ENCODE peak calls at places on chromosomes 3 and 15, in seven cellular contexts. One of them, this sample, is unnamed.

GRCh38 chr3:133857767-133858166 is 37.9 kb downstream of the RAB6B start:
- DNase-seq in heart left ventricle: no peak
- DNase-seq in right lobe of liver: no peak
- DNase-seq in CD8-positive, alpha-beta T cell: no peak
- DNase-seq in AG04450: no peak
- DNase-seq in K562: peak; percentile 26
- DNase-seq in sigmoid colon: no peak
- DNase-seq in this sample: no peak

GRCh38 chr3:180408654-180409053 is 193.3 kb upstream of the TTC14 start:
- DNase-seq in CD8-positive, alpha-beta T cell: no peak
- DNase-seq in K562: no peak
- DNase-seq in AG04450: no peak
- DNase-seq in right lobe of liver: no peak
- DNase-seq in heart left ventricle: no peak
- DNase-seq in sigmoid colon: no peak
- DNase-seq in this sample: no peak

GRCh38 chr3:124730129-124730919 is at the start of gene UMPS:
- DNase-seq in AG04450: peak; percentile 10
- DNase-seq in K562: peak; percentile 89
- DNase-seq in right lobe of liver: peak; percentile 94
- DNase-seq in heart left ventricle: peak; percentile 95
- DNase-seq in CD8-positive, alpha-beta T cell: peak; percentile 82
- DNase-seq in sigmoid colon: peak; percentile 94
- DNase-seq in this sample: peak; percentile 72

GRCh38 chr3:158722108-158722507 is 10.1 kb downstream of the RARRES1 start:
- DNase-seq in CD8-positive, alpha-beta T cell: no peak
- DNase-seq in sigmoid colon: no peak
- DNase-seq in K562: no peak
- DNase-seq in AG04450: no peak
- DNase-seq in right lobe of liver: no peak
- DNase-seq in heart left ventricle: no peak
- DNase-seq in this sample: no peak

GRCh38 chr3:17573396-17573795 is 169.0 kb downstream of the TBC1D5 start:
- DNase-seq in heart left ventricle: no peak
- DNase-seq in AG04450: no peak
- DNase-seq in K562: no peak
- DNase-seq in right lobe of liver: no peak
- DNase-seq in sigmoid colon: no peak
- DNase-seq in CD8-positive, alpha-beta T cell: no peak
- DNase-seq in this sample: no peak

GRCh38 chr3:81087607-81088006 is 673.8 kb downstream of the GBE1 start:
- DNase-seq in right lobe of liver: no peak
- DNase-seq in CD8-positive, alpha-beta T cell: no peak
- DNase-seq in sigmoid colon: no peak
- DNase-seq in AG04450: no peak
- DNase-seq in heart left ventricle: no peak
- DNase-seq in K562: no peak
- DNase-seq in this sample: no peak

GRCh38 chr3:141382571-141382970 is 14.3 kb downstream of the ZBTB38 start:
- DNase-seq in CD8-positive, alpha-beta T cell: no peak
- DNase-seq in sigmoid colon: no peak
- DNase-seq in heart left ventricle: no peak
- DNase-seq in K562: no peak
- DNase-seq in right lobe of liver: no peak
- DNase-seq in AG04450: no peak
- DNase-seq in this sample: no peak

GRCh38 chr15:72358532-72359180 is 17.2 kb downstream of the HEXA start:
- DNase-seq in AG04450: peak; percentile 23
- DNase-seq in right lobe of liver: peak; percentile 67
- DNase-seq in heart left ventricle: peak; percentile 71
- DNase-seq in sigmoid colon: peak; percentile 74
- DNase-seq in K562: no peak
- DNase-seq in CD8-positive, alpha-beta T cell: no peak
- DNase-seq in this sample: peak; percentile 61

GRCh38 chr3:116440196-116440595 is 5.1 kb downstream of the LSAMP start:
- DNase-seq in K562: no peak
- DNase-seq in right lobe of liver: no peak
- DNase-seq in AG04450: peak; percentile 39
- DNase-seq in CD8-positive, alpha-beta T cell: no peak
- DNase-seq in heart left ventricle: no peak
- DNase-seq in sigmoid colon: no peak
- DNase-seq in this sample: peak; percentile 76

GRCh38 chr3:100562224-100562857 is 47.1 kb upstream of the ADGRG7 start:
- DNase-seq in K562: no peak
- DNase-seq in heart left ventricle: no peak
- DNase-seq in AG04450: no peak
- DNase-seq in sigmoid colon: no peak
- DNase-seq in CD8-positive, alpha-beta T cell: no peak
- DNase-seq in right lobe of liver: no peak
- DNase-seq in this sample: no peak

GRCh38 chr3:150763841-150764483 is 993 bp upstream of the SIAH2 start:
- DNase-seq in heart left ventricle: peak; percentile 81
- DNase-seq in CD8-positive, alpha-beta T cell: no peak
- DNase-seq in sigmoid colon: peak; percentile 87
- DNase-seq in right lobe of liver: peak; percentile 83
- DNase-seq in K562: no peak
- DNase-seq in AG04450: no peak
- DNase-seq in this sample: no peak

GRCh38 chr3:179037361-179037760 is 34.2 kb downstream of the ZMAT3 start:
- DNase-seq in CD8-positive, alpha-beta T cell: no peak
- DNase-seq in right lobe of liver: no peak
- DNase-seq in AG04450: no peak
- DNase-seq in K562: no peak
- DNase-seq in sigmoid colon: peak; percentile 83
- DNase-seq in heart left ventricle: peak; percentile 75
- DNase-seq in this sample: peak; percentile 92

GRCh38 chr3:196988241-196989029 is 19.8 kb upstream of the PIGZ start:
- DNase-seq in AG04450: no peak
- DNase-seq in right lobe of liver: no peak
- DNase-seq in sigmoid colon: peak; percentile 40
- DNase-seq in CD8-positive, alpha-beta T cell: no peak
- DNase-seq in heart left ventricle: peak; percentile 22
- DNase-seq in K562: peak; percentile 78
- DNase-seq in this sample: no peak

GRCh38 chr15:83305696-83306291 is 21.3 kb upstream of the BNC1 start:
- DNase-seq in CD8-positive, alpha-beta T cell: no peak
- DNase-seq in K562: no peak
- DNase-seq in heart left ventricle: no peak
- DNase-seq in right lobe of liver: no peak
- DNase-seq in sigmoid colon: no peak
- DNase-seq in AG04450: no peak
- DNase-seq in this sample: no peak

GRCh38 chr15:99438691-99439523 is 126.9 kb upstream of the MEF2A start:
- DNase-seq in heart left ventricle: no peak
- DNase-seq in CD8-positive, alpha-beta T cell: no peak
- DNase-seq in right lobe of liver: no peak
- DNase-seq in sigmoid colon: peak; percentile 37
- DNase-seq in AG04450: no peak
- DNase-seq in K562: no peak
- DNase-seq in this sample: no peak

GRCh38 chr3:33664195-33664594 is 53.9 kb downstream of the CLASP2 start:
- DNase-seq in sigmoid colon: no peak
- DNase-seq in K562: no peak
- DNase-seq in heart left ventricle: no peak
- DNase-seq in AG04450: peak; percentile 38
- DNase-seq in CD8-positive, alpha-beta T cell: no peak
- DNase-seq in right lobe of liver: no peak
- DNase-seq in this sample: peak; percentile 30

GRCh38 chr3:19348929-19349564 is 200.7 kb downstream of the KCNH8 start:
- DNase-seq in sigmoid colon: no peak
- DNase-seq in CD8-positive, alpha-beta T cell: no peak
- DNase-seq in right lobe of liver: no peak
- DNase-seq in AG04450: no peak
- DNase-seq in K562: peak; percentile 50
- DNase-seq in heart left ventricle: no peak
- DNase-seq in this sample: peak; percentile 46

GRCh38 chr3:15796771-15797599 is 794 bp downstream of the ANKRD28 start:
- DNase-seq in heart left ventricle: no peak
- DNase-seq in right lobe of liver: no peak
- DNase-seq in AG04450: peak; percentile 34
- DNase-seq in CD8-positive, alpha-beta T cell: no peak
- DNase-seq in sigmoid colon: no peak
- DNase-seq in K562: peak; percentile 25
- DNase-seq in this sample: peak; percentile 44

GRCh38 chr3:133384331-133385027 is 15.4 kb upstream of the BFSP2 start:
- DNase-seq in sigmoid colon: no peak
- DNase-seq in CD8-positive, alpha-beta T cell: no peak
- DNase-seq in AG04450: peak; percentile 26
- DNase-seq in right lobe of liver: peak; percentile 67
- DNase-seq in heart left ventricle: peak; percentile 56
- DNase-seq in K562: peak; percentile 36
- DNase-seq in this sample: peak; percentile 47

GRCh38 chr15:90743407-90743806 is 26.3 kb downstream of the BLM start:
- DNase-seq in AG04450: no peak
- DNase-seq in K562: no peak
- DNase-seq in CD8-positive, alpha-beta T cell: no peak
- DNase-seq in right lobe of liver: no peak
- DNase-seq in heart left ventricle: no peak
- DNase-seq in sigmoid colon: no peak
- DNase-seq in this sample: no peak

GRCh38 chr15:62618432-62618831 is 424.1 kb upstream of the TPM1 start:
- DNase-seq in heart left ventricle: no peak
- DNase-seq in sigmoid colon: no peak
- DNase-seq in K562: no peak
- DNase-seq in CD8-positive, alpha-beta T cell: no peak
- DNase-seq in AG04450: peak; percentile 79
- DNase-seq in right lobe of liver: no peak
- DNase-seq in this sample: peak; percentile 65
- H3K27ac ChIP-seq in heart left ventricle: no peak overlapping the region
- H3K27ac ChIP-seq in sigmoid colon: peak overlapping the region; percentile 21
- H3K27ac ChIP-seq in K562: no peak overlapping the region
- H3K27ac ChIP-seq in CD8-positive, alpha-beta T cell: no peak overlapping the region
- H3K27ac ChIP-seq in AG04450: no peak overlapping the region
- H3K27ac ChIP-seq in right lobe of liver: no peak overlapping the region
- H3K27ac ChIP-seq in this sample: no peak overlapping the region

DNA sequence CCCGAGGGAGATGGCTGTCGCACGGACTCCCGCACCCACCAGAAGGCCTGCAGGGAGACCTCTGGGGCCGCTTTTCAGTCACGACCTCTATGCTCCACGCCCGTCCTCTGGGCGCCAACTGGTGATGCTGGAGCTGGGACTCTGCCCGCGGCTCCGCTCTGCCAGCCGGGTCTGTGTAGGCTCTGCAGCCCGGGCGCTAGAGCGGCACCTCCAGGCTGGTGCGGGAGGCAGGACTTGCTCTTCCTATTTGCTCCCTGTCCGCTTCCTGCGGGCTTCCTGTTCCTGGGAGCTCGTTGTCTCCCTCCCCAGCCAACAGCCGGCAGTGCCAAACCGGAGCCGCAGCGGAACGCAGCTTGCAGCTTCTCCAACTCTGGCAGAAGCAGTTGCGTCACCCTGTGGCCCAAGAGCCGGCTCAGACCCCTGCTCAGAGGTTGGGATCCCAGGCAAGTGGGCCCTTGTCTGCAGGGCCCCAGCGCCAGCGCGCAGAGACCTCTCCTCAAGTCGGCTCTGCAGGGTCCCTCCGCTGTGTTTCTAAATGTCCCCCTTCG is 285.9 kb downstream of the XXYLT1 start:
- DNase-seq in sigmoid colon: peak; percentile 89
- DNase-seq in CD8-positive, alpha-beta T cell: no peak
- DNase-seq in heart left ventricle: peak; percentile 92
- DNase-seq in right lobe of liver: peak; percentile 79
- DNase-seq in K562: peak; percentile 17
- DNase-seq in AG04450: peak; percentile 41
- DNase-seq in this sample: peak; percentile 50
- H3K4me3 ChIP-seq in sigmoid colon: peak overlapping the region; percentile 30
- H3K4me3 ChIP-seq in CD8-positive, alpha-beta T cell: no peak overlapping the region
- H3K4me3 ChIP-seq in heart left ventricle: peak overlapping the region; percentile 37
- H3K4me3 ChIP-seq in right lobe of liver: peak overlapping the region; percentile 31
- H3K4me3 ChIP-seq in K562: no peak overlapping the region
- H3K4me3 ChIP-seq in AG04450: peak overlapping the region; percentile 27
- H3K4me3 ChIP-seq in this sample: peak overlapping the region; percentile 37

GRCh38 chr3:193767353-193768068 is 174.5 kb downstream of the OPA1 start:
- DNase-seq in right lobe of liver: no peak
- DNase-seq in sigmoid colon: peak; percentile 22
- DNase-seq in K562: no peak
- DNase-seq in heart left ventricle: no peak
- DNase-seq in AG04450: no peak
- DNase-seq in CD8-positive, alpha-beta T cell: no peak
- DNase-seq in this sample: no peak
- TF ChIP-seq CTCF in right lobe of liver: no peak
- TF ChIP-seq CTCF in sigmoid colon: no peak
- TF ChIP-seq CTCF in K562: no peak
- TF ChIP-seq CTCF in heart left ventricle: no peak
- TF ChIP-seq CTCF in AG04450: no peak
- TF ChIP-seq CTCF in CD8-positive, alpha-beta T cell: no peak
- TF ChIP-seq CTCF in this sample: no peak

GRCh38 chr15:39331584-39331983 is 249.3 kb upstream of the THBS1 start:
- DNase-seq in heart left ventricle: no peak
- DNase-seq in AG04450: no peak
- DNase-seq in right lobe of liver: no peak
- DNase-seq in K562: no peak
- DNase-seq in CD8-positive, alpha-beta T cell: no peak
- DNase-seq in sigmoid colon: no peak
- DNase-seq in this sample: no peak
- H3K27ac ChIP-seq in heart left ventricle: no peak overlapping the region
- H3K27ac ChIP-seq in AG04450: no peak overlapping the region
- H3K27ac ChIP-seq in right lobe of liver: no peak overlapping the region
- H3K27ac ChIP-seq in K562: no peak overlapping the region
- H3K27ac ChIP-seq in CD8-positive, alpha-beta T cell: no peak overlapping the region
- H3K27ac ChIP-seq in sigmoid colon: no peak overlapping the region
- H3K27ac ChIP-seq in this sample: no peak overlapping the region

GRCh38 chr3:49927798-49928197 is 1.8 kb downstream of the MON1A start:
- DNase-seq in K562: no peak
- DNase-seq in heart left ventricle: no peak
- DNase-seq in AG04450: no peak
- DNase-seq in right lobe of liver: no peak
- DNase-seq in sigmoid colon: no peak
- DNase-seq in CD8-positive, alpha-beta T cell: no peak
- DNase-seq in this sample: no peak

GRCh38 chr3:49924683-49925082 is 4.9 kb downstream of the MON1A start:
- DNase-seq in sigmoid colon: no peak
- DNase-seq in right lobe of liver: no peak
- DNase-seq in AG04450: peak; percentile 33
- DNase-seq in heart left ventricle: no peak
- DNase-seq in CD8-positive, alpha-beta T cell: no peak
- DNase-seq in K562: peak; percentile 29
- DNase-seq in this sample: peak; percentile 89

GRCh38 chr3:49926117-49926728 is 3.4 kb downstream of the MON1A start:
- DNase-seq in heart left ventricle: no peak
- DNase-seq in sigmoid colon: no peak
- DNase-seq in AG04450: no peak
- DNase-seq in CD8-positive, alpha-beta T cell: no peak
- DNase-seq in right lobe of liver: no peak
- DNase-seq in K562: peak; percentile 4
- DNase-seq in this sample: no peak

GRCh38 chr3:49928511-49929017 is 1.0 kb downstream of the MON1A start:
- DNase-seq in CD8-positive, alpha-beta T cell: no peak
- DNase-seq in sigmoid colon: no peak
- DNase-seq in AG04450: no peak
- DNase-seq in heart left ventricle: no peak
- DNase-seq in K562: no peak
- DNase-seq in right lobe of liver: no peak
- DNase-seq in this sample: no peak

GRCh38 chr3:49925485-49925884 is 4.1 kb downstream of the MON1A start:
- DNase-seq in CD8-positive, alpha-beta T cell: no peak
- DNase-seq in K562: no peak
- DNase-seq in heart left ventricle: no peak
- DNase-seq in right lobe of liver: no peak
- DNase-seq in sigmoid colon: no peak
- DNase-seq in AG04450: no peak
- DNase-seq in this sample: no peak
- H3K4me3 ChIP-seq in CD8-positive, alpha-beta T cell: no peak overlapping the region
- H3K4me3 ChIP-seq in K562: no peak overlapping the region
- H3K4me3 ChIP-seq in heart left ventricle: no peak overlapping the region
- H3K4me3 ChIP-seq in right lobe of liver: no peak overlapping the region
- H3K4me3 ChIP-seq in sigmoid colon: no peak overlapping the region
- H3K4me3 ChIP-seq in AG04450: no peak overlapping the region
- H3K4me3 ChIP-seq in this sample: no peak overlapping the region

GRCh38 chr3:52346623-52347530 is 30.8 kb downstream of the DNAH1 start:
- DNase-seq in sigmoid colon: no peak
- DNase-seq in CD8-positive, alpha-beta T cell: no peak
- DNase-seq in right lobe of liver: no peak
- DNase-seq in AG04450: peak; percentile 23
- DNase-seq in heart left ventricle: peak; percentile 59
- DNase-seq in K562: no peak
- DNase-seq in this sample: peak; percentile 16
- TF ChIP-seq CTCF in sigmoid colon: no peak
- TF ChIP-seq CTCF in CD8-positive, alpha-beta T cell: no peak
- TF ChIP-seq CTCF in right lobe of liver: no peak
- TF ChIP-seq CTCF in AG04450: no peak
- TF ChIP-seq CTCF in heart left ventricle: no peak
- TF ChIP-seq CTCF in K562: no peak
- TF ChIP-seq CTCF in this sample: no peak

This sample was measured in brain microvascular endothelial cell.